ENCODE peak calls at places on chromosomes 3 and 15, in nine cellular contexts. D, U, G, J, P, R, L, O and K are unnamed samples.

GRCh38 chr15:69887018-69887417 is 210.7 kb downstream of the TLE3 start:
- DNase-seq in D (no peak), U (no peak), G (no peak), J (no peak), P (no peak), R (no peak), L (no peak), O (no peak), K (no peak)

GRCh38 chr15:96115642-96116041 is 214.9 kb upstream of the NR2F2 start:
- DNase-seq in D (no peak), U (peak; percentile 75), G (no peak), J (no peak), P (no peak), R (no peak), L (no peak), O (no peak), K (no peak)

GRCh38 chr3:118782755-118783202 is 251.9 kb downstream of the IGSF11 start:
- DNase-seq in D (no peak), U (no peak), G (no peak), J (peak; percentile 34), P (no peak), R (no peak), L (no peak), O (peak; percentile 90), K (no peak)

GRCh38 chr3:14143826-14144225 is 19.0 kb downstream of the TMEM43 start:
- DNase-seq in D (peak; percentile 84), U (peak; percentile 94), G (no peak), J (no peak), P (no peak), R (peak; percentile 77), L (peak; percentile 64), O (no peak), K (no peak)

GRCh38 chr3:77825045-77825827 is 785.3 kb downstream of the ROBO2 start:
- DNase-seq in D (peak; percentile 61), U (peak; percentile 50), G (no peak), J (no peak), P (peak; percentile 40), R (no peak), L (no peak), O (no peak), K (no peak)

GRCh38 chr15:32981536-32981935 is 213.0 kb downstream of the FMN1 start:
- DNase-seq in D (no peak), U (peak; percentile 64), G (no peak), J (no peak), P (no peak), R (no peak), L (no peak), O (no peak), K (no peak)

GRCh38 chr3:100402150-100402706 is 889 bp downstream of the LNP1 start:
- DNase-seq in D (no peak), U (peak; percentile 56), G (no peak), J (no peak), P (no peak), R (no peak), L (no peak), O (no peak), K (no peak)

GRCh38 chr3:150286390-150287147 is 121.5 kb upstream of the TSC22D2 start:
- DNase-seq in D (no peak), U (peak; percentile 51), G (no peak), J (peak; percentile 66), P (no peak), R (peak; percentile 24), L (peak; percentile 47), O (peak; percentile 15), K (no peak)

GRCh38 chr3:134796313-134797079 is 1.4 kb downstream of the EPHB1 start:
- DNase-seq in D (no peak), U (no peak), G (no peak), J (no peak), P (no peak), R (no peak), L (no peak), O (no peak), K (no peak)

GRCh38 chr3:48418651-48419050 is 11.2 kb downstream of the PLXNB1 start:
- DNase-seq in D (no peak), U (no peak), G (peak; percentile 46), J (no peak), P (no peak), R (no peak), L (no peak), O (no peak), K (no peak)

GRCh38 chr3:106691476-106691875 is 685.8 kb upstream of the CCDC54 start:
- DNase-seq in D (no peak), U (no peak), G (no peak), J (no peak), P (no peak), R (no peak), L (no peak), O (no peak), K (no peak)

GRCh38 chr15:85125056-85125661 is 143.5 kb downstream of the PDE8A start:
- DNase-seq in D (no peak), U (peak; percentile 57), G (no peak), J (peak; percentile 18), P (no peak), R (no peak), L (no peak), O (no peak), K (no peak)

GRCh38 chr15:88974392-88974791 is 61.2 kb upstream of the MFGE8 start:
- DNase-seq in D (no peak), U (peak; percentile 75), G (no peak), J (no peak), P (no peak), R (no peak), L (no peak), O (no peak), K (no peak)

GRCh38 chr15:69225355-69226027 is 65.1 kb downstream of the GLCE start:
- DNase-seq in D (no peak), U (peak; percentile 67), G (no peak), J (peak; percentile 26), P (no peak), R (no peak), L (peak; percentile 14), O (no peak), K (no peak)

GRCh38 chr3:132592211-132592610 is 4.9 kb upstream of the ACKR4 start:
- DNase-seq in D (no peak), U (no peak), G (no peak), J (no peak), P (no peak), R (no peak), L (no peak), O (no peak), K (no peak)

GRCh38 chr15:65904301-65904700 is 35.0 kb downstream of the RAB11A start:
- DNase-seq in D (no peak), U (peak; percentile 7), G (no peak), J (no peak), P (no peak), R (no peak), L (no peak), O (no peak), K (no peak)

GRCh38 chr3:25483456-25483855 is 55.4 kb downstream of the RARB start:
- DNase-seq in D (no peak), U (no peak), G (no peak), J (no peak), P (no peak), R (no peak), L (no peak), O (no peak), K (no peak)

GRCh38 chr15:94494732-94495131 is 263.4 kb downstream of the MCTP2 start:
- DNase-seq in D (no peak), U (no peak), G (no peak), J (no peak), P (no peak), R (no peak), L (no peak), O (no peak), K (no peak)

GRCh38 chr15:94487635-94488034 is 256.3 kb downstream of the MCTP2 start:
- DNase-seq in D (no peak), U (no peak), G (no peak), J (no peak), P (no peak), R (no peak), L (no peak), O (no peak), K (no peak)

DNA sequence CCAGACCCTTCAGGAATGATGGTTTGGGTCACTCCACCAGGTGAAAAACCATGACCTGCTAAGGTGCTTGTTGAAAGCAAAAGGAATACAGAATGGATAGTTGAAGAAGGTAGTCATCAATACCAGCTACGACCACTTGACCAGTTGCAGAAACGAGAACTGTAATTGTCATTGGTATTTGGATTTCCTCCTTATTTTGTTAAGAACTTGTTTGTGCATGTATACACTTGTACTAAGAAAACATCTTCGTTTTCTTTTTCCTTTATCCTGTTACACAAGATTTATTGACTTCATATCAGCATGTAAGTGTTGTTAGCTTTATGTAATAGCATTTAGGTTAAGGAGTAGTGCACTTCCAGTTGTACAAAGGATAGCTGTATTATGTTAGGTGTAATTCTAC is 261.8 kb downstream of the MCTP2 start:
- DNase-seq in D (no peak), U (no peak), G (no peak), J (no peak), P (no peak), R (no peak), L (no peak), O (no peak), K (no peak)
- H3K27ac ChIP-seq in D (no peak overlapping the region), U (no peak overlapping the region), G (no peak overlapping the region), J (no peak overlapping the region), P (no peak overlapping the region), R (no peak overlapping the region), L (no peak overlapping the region), O (no peak overlapping the region), K (no peak overlapping the region)

GRCh38 chr3:121592856-121593702 is at the start of gene FBXO40:
- DNase-seq in D (no peak), U (no peak), G (no peak), J (no peak), P (no peak), R (no peak), L (no peak), O (no peak), K (peak; percentile 26)
- TF ChIP-seq POLR2A in D (no peak), U (no peak), G (peak; percentile 39), J (no peak), P (no peak), R (no peak), L (no peak), O (no peak), K (no peak)

GRCh38 chr3:57226156-57226555 is 1.4 kb upstream of the APPL1 start:
- DNase-seq in D (no peak), U (no peak), G (no peak), J (no peak), P (no peak), R (no peak), L (no peak), O (no peak), K (no peak)
- H3K4me3 ChIP-seq in D (no peak overlapping the region), U (no peak overlapping the region), G (no peak overlapping the region), J (no peak overlapping the region), P (no peak overlapping the region), R (no peak overlapping the region), L (no peak overlapping the region), O (no peak overlapping the region), K (no peak overlapping the region)

GRCh38 chr3:60730371-60730770 is 520.9 kb downstream of the FHIT start:
- DNase-seq in D (no peak), U (no peak), G (no peak), J (no peak), P (no peak), R (no peak), L (no peak), O (no peak), K (no peak)
- H3K27ac ChIP-seq in D (no peak overlapping the region), U (no peak overlapping the region), G (no peak overlapping the region), J (no peak overlapping the region), P (no peak overlapping the region), R (no peak overlapping the region), L (no peak overlapping the region), O (no peak overlapping the region), K (no peak overlapping the region)